ENCODE peak calls at places on chromosome 22, in six cellular contexts. M is NCI-H2029 treated with DMSO at 0.1 percent for 48 hours; D is stimulated activated CD8-positive, alpha-beta memory T cell treated with anti-CD3 and anti-CD28 coated beads, Interleukin-2, amount 100 ng/mL, for 48 hours; A is AG04450; B is Caki2; H is HFFc6. E is an unnamed sample.

GRCh38 chr22:40383905-40384304 is 13.5 kb downstream of the SGSM3 start:
- DNase-seq in M (no peak), D (no peak), A (no peak), B (no peak), H (peak), E (no peak)

GRCh38 chr22:49892226-49892899 is 25.9 kb downstream of the ALG12 start:
- DNase-seq in M (no peak), D (no peak), A (no peak), B (no peak), H (no peak), E (no peak)

GRCh38 chr22:50399751-50400331 is 56.7 kb downstream of the PPP6R2 start:
- DNase-seq in M (no peak), D (peak), A (no peak), B (peak), H (peak), E (peak)

GRCh38 chr22:27644566-27644965 is 157.0 kb downstream of the MN1 start:
- DNase-seq in M (no peak), D (no peak), A (no peak), B (no peak), H (no peak), E (no peak)

GRCh38 chr22:41021039-41021654 is 70.0 kb downstream of the RBX1 start:
- DNase-seq in M (no peak), D (no peak), A (no peak), B (peak), H (no peak), E (peak)

GRCh38 chr22:35866646-35867045 is 149.0 kb downstream of the APOL5 start:
- DNase-seq in M (no peak), D (no peak), A (no peak), B (no peak), H (no peak), E (no peak)

GRCh38 chr22:45880732-45881523 is 96.0 kb downstream of the WNT7B start:
- DNase-seq in M (no peak), D (no peak), A (no peak), B (no peak), H (no peak), E (peak)

GRCh38 chr22:46684706-46685105 is 53.3 kb downstream of the CERK start:
- DNase-seq in M (peak), D (no peak), A (no peak), B (no peak), H (no peak), E (no peak)

GRCh38 chr22:31045900-31046587 is 35.1 kb upstream of the SMTN start:
- DNase-seq in M (no peak), D (no peak), A (no peak), B (no peak), H (no peak), E (no peak)

GRCh38 chr22:41576877-41577276 is 12.8 kb downstream of the PMM1 start:
- DNase-seq in M (no peak), D (peak), A (no peak), B (peak), H (peak), E (peak)

GRCh38 chr22:34416321-34416900 is 496.1 kb upstream of the LARGE1 start:
- DNase-seq in M (peak), D (no peak), A (no peak), B (no peak), H (no peak), E (no peak)

GRCh38 chr22:50180727-50181521 is 4.8 kb upstream of the TRABD start:
- DNase-seq in M (no peak), D (no peak), A (no peak), B (no peak), H (no peak), E (no peak)

GRCh38 chr22:20430641-20431519 is 6.7 kb downstream of the SCARF2 start:
- DNase-seq in M (no peak), D (peak), A (no peak), B (no peak), H (no peak), E (peak)

GRCh38 chr22:44175676-44176075 is 5.0 kb upstream of the PARVG start:
- DNase-seq in M (no peak), D (no peak), A (no peak), B (no peak), H (no peak), E (no peak)

E was measured in nephron progenitor cell.